ENCODE peak calls at places on chromosomes 16 and 17, in seven cellular contexts. S is Panc1, K is GM23338, L is sigmoid colon, O is upper lobe of left lung, E is K562, H is stomach. Y is an unnamed sample. For H3K4me1, the result is how much of the 10 kb centered on the place peaks cover.

GRCh38 chr16:11524098-11524760 is 62.5 kb downstream of the LITAF start:
- DNase-seq in L (no peak), E (no peak), K (no peak), S (no peak), O (no peak), H (no peak), Y (no peak)

GRCh38 chr16:55045329-55046145 is 114.9 kb downstream of the IRX5 start:
- DNase-seq in S (no peak), H (no peak), L (peak), E (no peak), K (no peak), O (no peak), Y (no peak)

GRCh38 chr16:54544553-54545180 is 258.1 kb upstream of the IRX3 start:
- DNase-seq in O (peak), H (peak), L (no peak), E (no peak), K (no peak), S (no peak), Y (no peak)

GRCh38 chr17:40092581-40092980 is 7.8 kb downstream of the NR1D1 start:
- DNase-seq in E (no peak), H (no peak), S (no peak), O (no peak), K (no peak), L (no peak), Y (no peak)

GRCh38 chr16:426115-426905 is 861 bp downstream of the RAB11FIP3 start:
- DNase-seq in S (no peak), H (no peak), K (peak), O (no peak), E (peak), L (no peak), Y (no peak)

GRCh38 chr16:1188781-1189189 is 35.9 kb downstream of the CACNA1H start:
- DNase-seq in O (peak), E (peak), K (peak), S (no peak), L (peak), H (peak), Y (peak)

GRCh38 chr17:36590082-36590481 is 1.6 kb upstream of the DHRS11 start:
- DNase-seq in E (peak), K (no peak), S (no peak), H (no peak), O (no peak), L (no peak), Y (no peak)

GRCh38 chr17:17402558-17402957 is 74.2 kb upstream of the MED9 start:
- DNase-seq in O (no peak), S (no peak), K (no peak), E (no peak), L (no peak), H (no peak), Y (no peak)

GRCh38 chr16:2170080-2170479 is 14.5 kb downstream of the TRAF7 start:
- DNase-seq in L (no peak), S (no peak), E (no peak), H (no peak), K (no peak), O (no peak), Y (peak)

GRCh38 chr17:82257473-82257872 is 16.0 kb downstream of the CSNK1D start:
- DNase-seq in L (peak), E (no peak), K (peak), O (no peak), H (peak), S (no peak), Y (no peak)

GRCh38 chr17:62750502-62751349 is 57.4 kb downstream of the MARCHF10 start:
- DNase-seq in O (no peak), S (no peak), H (no peak), K (peak), E (no peak), L (no peak), Y (no peak)

GRCh38 chr16:3645108-3645503 is 9.4 kb upstream of the DNASE1 start:
- DNase-seq in E (no peak), K (no peak), O (no peak), S (no peak), H (no peak), L (peak), Y (no peak)

GRCh38 chr17:27512511-27513346 is 56.5 kb downstream of the KSR1 start:
- DNase-seq in K (no peak), S (no peak), O (no peak), E (no peak), L (no peak), H (no peak), Y (no peak)

GRCh38 chr17:37359682-37360188 is 16.1 kb upstream of the C17orf78 start:
- DNase-seq in O (peak), E (no peak), L (peak), H (no peak), S (no peak), K (no peak), Y (no peak)

GRCh38 chr16:69565611-69566436 is at the start of gene NFAT5:
- DNase-seq in K (peak), E (peak), L (peak), O (peak), H (peak), S (no peak), Y (peak)

GRCh38 chr17:52681486-52681885 is 523.0 kb upstream of the CA10 start:
- DNase-seq in L (no peak), K (peak), H (no peak), O (no peak), S (no peak), E (no peak), Y (no peak)

GRCh38 chr17:76650505-76650904 is 6.9 kb upstream of the ST6GALNAC1 start:
- DNase-seq in E (no peak), O (no peak), L (peak), S (no peak), K (no peak), H (no peak), Y (no peak)

GRCh38 chr17:58005728-58006562 is 1.1 kb downstream of the SRSF1 start:
- DNase-seq in E (peak), H (no peak), K (no peak), O (no peak), L (no peak), S (no peak), Y (no peak)

GRCh38 chr16:82583415-82583814 is 43.4 kb upstream of the CDH13 start:
- DNase-seq in O (no peak), L (no peak), E (no peak), S (no peak), H (no peak), K (no peak), Y (no peak)

GRCh38 chr16:46972971-46973456 is 460 bp downstream of the DNAJA2 start:
- DNase-seq in L (peak), O (peak), E (peak), S (no peak), H (peak), K (peak), Y (peak)

GRCh38 chr16:25493136-25493811 is 198.5 kb upstream of the HS3ST4 start:
- DNase-seq in L (no peak), S (no peak), O (no peak), K (no peak), E (no peak), H (no peak), Y (no peak)

GRCh38 chr17:9199474-9200196 is 178.3 kb downstream of the NTN1 start:
- DNase-seq in O (no peak), E (no peak), S (no peak), L (no peak), H (no peak), K (peak), Y (no peak)

GRCh38 chr17:41959336-41960095 is 7.1 kb upstream of the CNP start:
- DNase-seq in S (no peak), O (peak), E (peak), K (peak), H (no peak), L (no peak), Y (no peak)

GRCh38 chr16:25692734-25693508 is 1.2 kb downstream of the HS3ST4 start:
- DNase-seq in K (peak), H (no peak), O (no peak), L (no peak), S (no peak), E (no peak), Y (no peak)

GRCh38 chr17:72714357-72714966 is 378.0 kb downstream of the SLC39A11 start:
- DNase-seq in E (no peak), O (no peak), K (no peak), H (no peak), L (no peak), S (no peak), Y (no peak)

GRCh38 chr16:48384982-48385271 is 286 bp downstream of the SIAH1 start:
- DNase-seq in E (peak), O (no peak), L (no peak), H (no peak), K (peak), S (no peak), Y (no peak)

GRCh38 chr16:85245307-85246172 is 133.3 kb upstream of the CIBAR2 start:
- DNase-seq in H (peak), O (peak), K (peak), S (peak), L (peak), E (peak), Y (no peak)

GRCh38 chr16:30953511-30954124 is 3.9 kb upstream of the SETD1A start:
- DNase-seq in E (peak), O (peak), S (no peak), K (peak), H (peak), L (peak), Y (no peak)

GRCh38 chr16:13194766-13195165 is 293.4 kb downstream of the SHISA9 start:
- DNase-seq in S (no peak), O (no peak), E (no peak), L (no peak), H (no peak), K (no peak), Y (no peak)

DNA sequence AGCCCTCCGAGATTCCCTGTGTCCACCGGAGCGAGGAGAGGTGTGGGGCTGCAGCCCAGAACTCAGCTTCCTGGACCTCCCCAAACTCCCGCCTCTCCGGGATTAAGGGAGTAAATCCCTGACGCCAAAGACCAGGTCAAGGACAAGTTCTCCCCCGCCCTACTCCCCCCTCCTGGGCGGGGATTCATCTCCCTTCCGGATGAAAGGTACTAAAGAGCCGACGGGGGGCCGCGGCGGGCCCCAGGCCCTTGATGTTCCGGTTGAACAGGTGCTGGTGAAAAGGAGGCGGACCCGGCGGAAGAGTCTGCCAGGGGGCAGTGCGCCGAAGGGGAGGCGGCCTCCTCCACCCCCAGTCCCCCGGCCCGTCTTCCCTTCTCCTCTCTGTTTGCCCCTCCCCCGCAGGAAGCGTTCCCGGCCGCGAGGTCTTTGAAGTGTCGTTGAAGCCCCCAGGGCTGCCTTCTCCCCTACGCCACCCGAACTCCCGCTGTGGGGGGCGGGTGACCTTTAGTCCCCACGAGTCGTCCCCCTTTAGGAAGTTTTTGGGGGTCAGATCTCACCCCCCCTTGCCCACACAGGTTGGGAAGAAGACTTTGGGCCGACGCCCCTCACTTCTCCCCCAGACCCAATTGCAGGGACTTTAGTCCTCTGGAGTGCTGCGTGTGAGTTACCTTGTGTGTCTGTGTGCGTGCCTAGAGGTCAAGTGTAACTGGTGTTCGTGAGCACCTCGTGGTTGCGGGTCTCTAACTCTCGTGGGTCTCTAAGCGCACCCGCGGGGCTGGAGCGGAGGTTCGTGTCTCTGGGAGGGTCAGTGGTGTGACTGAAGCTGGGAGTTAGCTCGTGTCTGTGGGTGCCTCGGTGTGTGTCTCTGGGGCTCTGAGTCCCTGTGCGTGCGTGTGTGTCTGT is 1.1 kb upstream of the MLLT6 start:
- DNase-seq in S (no peak), L (peak), E (peak), K (peak), O (peak), H (peak), Y (peak)
- TF ChIP-seq POLR2AphosphoS5 in S (no peak), L (peak), E (no peak), K (peak), O (peak), H (peak), Y (no peak)

DNA sequence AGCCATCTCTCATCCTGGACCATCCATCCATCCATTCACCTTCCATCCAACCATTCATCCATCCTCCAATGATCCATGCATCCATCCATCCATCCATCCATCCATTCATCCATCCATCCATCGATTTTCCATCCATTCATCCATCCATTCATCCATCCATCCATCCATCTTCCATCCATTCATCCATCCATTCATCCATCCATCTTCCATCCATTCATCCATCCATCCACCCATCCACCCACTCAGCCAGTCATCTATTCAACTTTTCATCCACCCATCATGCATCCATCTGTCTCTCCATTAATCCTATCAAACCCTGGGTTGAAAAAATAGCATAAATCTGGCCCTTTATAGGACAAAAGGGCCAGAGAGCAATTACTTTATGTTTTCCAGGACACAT is 158.3 kb upstream of the WSCD1 start:
- DNase-seq in K (no peak), L (no peak), E (no peak), O (no peak), H (no peak), S (no peak), Y (no peak)
- H3K4me1 ChIP-seq in K (under half), L (under half), E (under half), O (under half), H (under half), S (under half), Y (under half)

GRCh38 chr16:66696669-66697630 is at the start of gene CMTM4:
- DNase-seq in O (peak), K (peak), E (peak), S (no peak), H (peak), L (peak), Y (peak)
- TF ChIP-seq POLR2AphosphoS5 in O (peak), K (peak), E (peak), S (no peak), H (peak), L (no peak), Y (peak)

DNA sequence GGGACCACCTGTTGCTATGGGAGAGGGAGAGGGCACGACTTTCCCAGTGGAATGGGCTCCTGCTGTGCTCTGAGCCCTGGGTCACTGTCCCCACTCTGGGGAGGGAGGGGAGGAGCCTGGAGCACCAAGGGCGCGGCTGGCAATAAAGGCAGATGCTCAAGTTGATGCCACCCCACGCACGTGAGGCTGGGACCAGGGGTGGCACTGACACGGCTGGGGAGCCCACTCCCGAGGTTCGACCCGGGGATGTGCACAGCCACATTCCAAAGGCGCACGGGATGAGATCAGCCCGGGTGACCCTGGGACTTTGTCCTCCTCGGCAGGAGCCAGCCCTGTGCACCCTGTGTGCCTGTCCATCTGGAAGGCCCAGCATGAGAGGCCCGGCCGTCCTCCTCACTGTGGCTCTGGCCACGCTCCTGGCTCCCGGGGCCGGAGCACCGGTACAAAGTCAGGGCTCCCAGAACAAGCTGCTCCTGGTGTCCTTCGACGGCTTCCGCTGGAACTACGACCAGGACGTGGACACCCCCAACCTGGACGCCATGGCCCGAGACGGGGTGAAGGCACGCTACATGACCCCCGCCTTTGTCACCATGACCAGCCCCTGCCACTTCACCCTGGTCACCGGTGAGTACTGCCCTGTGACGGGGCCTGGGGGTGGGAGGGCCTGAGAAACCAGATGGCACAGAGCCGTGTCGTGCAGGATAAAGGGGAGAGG is at the start of gene ENPP7:
- DNase-seq in S (no peak), L (no peak), E (no peak), H (no peak), K (no peak), O (no peak), Y (no peak)
- H3K4me1 ChIP-seq in S (under half), L (under half), E (under half), H (under half), K (under half), O (under half), Y (under half)

GRCh38 chr16:89268585-89268984 is 51.1 kb downstream of the ZNF778 start:
- DNase-seq in H (no peak), L (no peak), E (no peak), O (no peak), K (no peak), S (no peak), Y (no peak)

GRCh38 chr16:89264800-89265550 is 47.5 kb downstream of the ZNF778 start:
- DNase-seq in S (no peak), K (no peak), L (no peak), E (no peak), H (no peak), O (no peak), Y (no peak)

GRCh38 chr16:89265647-89266046 is 48.1 kb downstream of the ZNF778 start:
- DNase-seq in L (no peak), E (no peak), K (no peak), H (no peak), S (no peak), O (no peak), Y (no peak)

GRCh38 chr16:89268987-89269735 is 51.7 kb downstream of the ZNF778 start:
- DNase-seq in S (no peak), E (peak), K (no peak), L (no peak), H (no peak), O (no peak), Y (no peak)

GRCh38 chr16:89266521-89267134 is 49.1 kb downstream of the ZNF778 start:
- DNase-seq in L (no peak), S (no peak), K (no peak), O (no peak), E (no peak), H (no peak), Y (no peak)
- TF ChIP-seq POLR2AphosphoS5 in L (no peak), S (no peak), K (peak), O (no peak), E (no peak), H (no peak), Y (no peak)

GRCh38 chr17:78573955-78574354 is 3.2 kb downstream of the DNAH17 start:
- DNase-seq in H (no peak), O (no peak), L (no peak), S (no peak), K (no peak), E (peak), Y (no peak)

GRCh38 chr17:78575899-78576298 is 1.3 kb downstream of the DNAH17 start:
- DNase-seq in S (no peak), L (no peak), K (no peak), H (no peak), E (no peak), O (no peak), Y (no peak)

GRCh38 chr17:78575340-78575739 is 1.9 kb downstream of the DNAH17 start:
- DNase-seq in K (no peak), L (no peak), O (no peak), H (no peak), S (no peak), E (no peak), Y (no peak)

GRCh38 chr17:78577296-78577695 is at the start of gene DNAH17:
- DNase-seq in K (no peak), E (no peak), O (no peak), H (no peak), L (no peak), S (no peak), Y (no peak)

GRCh38 chr17:78576389-78577112 is 645 bp downstream of the DNAH17 start:
- DNase-seq in L (no peak), E (no peak), K (no peak), H (no peak), O (no peak), S (no peak), Y (no peak)
- H3K4me1 ChIP-seq in L (under half), E (under half), K (under half), H (under half), O (under half), S (under half), Y (under half)